ENCODE peak calls at places on chromosomes 11 and 22, in seven cellular contexts. One of them, this sample, is unnamed.

GRCh38 chr11:87265132-87265531 is 227.4 kb downstream of the TMEM135 start:
- DNase-seq in non-pigmented ciliary epithelial cell: no peak
- DNase-seq in DMS 273 treated with DMSO at 0.1 percent for 48 hours: no peak
- DNase-seq in HEK293T: no peak
- DNase-seq in GM23338: no peak
- DNase-seq in frontal cortex: no peak
- DNase-seq in lung: no peak
- DNase-seq in this sample: no peak

GRCh38 chr22:32830473-32830872 is 29.0 kb downstream of the TIMP3 start:
- DNase-seq in non-pigmented ciliary epithelial cell: no peak
- DNase-seq in lung: no peak
- DNase-seq in DMS 273 treated with DMSO at 0.1 percent for 48 hours: no peak
- DNase-seq in frontal cortex: no peak
- DNase-seq in GM23338: peak
- DNase-seq in HEK293T: no peak
- DNase-seq in this sample: no peak

GRCh38 chr22:40452730-40453487 is 82.5 kb downstream of the SGSM3 start:
- DNase-seq in lung: no peak
- DNase-seq in GM23338: no peak
- DNase-seq in frontal cortex: no peak
- DNase-seq in DMS 273 treated with DMSO at 0.1 percent for 48 hours: no peak
- DNase-seq in HEK293T: no peak
- DNase-seq in non-pigmented ciliary epithelial cell: no peak
- DNase-seq in this sample: no peak

GRCh38 chr11:64810891-64811272 is 531 bp upstream of the MEN1 start:
- DNase-seq in frontal cortex: no peak
- DNase-seq in DMS 273 treated with DMSO at 0.1 percent for 48 hours: no peak
- DNase-seq in HEK293T: no peak
- DNase-seq in GM23338: peak
- DNase-seq in lung: no peak
- DNase-seq in non-pigmented ciliary epithelial cell: no peak
- DNase-seq in this sample: no peak

GRCh38 chr11:33178443-33179154 is 17.3 kb upstream of the CSTF3 start:
- DNase-seq in HEK293T: no peak
- DNase-seq in non-pigmented ciliary epithelial cell: no peak
- DNase-seq in GM23338: peak
- DNase-seq in frontal cortex: no peak
- DNase-seq in lung: no peak
- DNase-seq in DMS 273 treated with DMSO at 0.1 percent for 48 hours: no peak
- DNase-seq in this sample: no peak

GRCh38 chr11:58659404-58659803 is 36.9 kb downstream of the CNTF start:
- DNase-seq in GM23338: no peak
- DNase-seq in DMS 273 treated with DMSO at 0.1 percent for 48 hours: no peak
- DNase-seq in HEK293T: no peak
- DNase-seq in non-pigmented ciliary epithelial cell: no peak
- DNase-seq in lung: no peak
- DNase-seq in frontal cortex: no peak
- DNase-seq in this sample: no peak

GRCh38 chr11:133795088-133795487 is 50.2 kb downstream of the SPATA19 start:
- DNase-seq in HEK293T: no peak
- DNase-seq in lung: no peak
- DNase-seq in non-pigmented ciliary epithelial cell: no peak
- DNase-seq in DMS 273 treated with DMSO at 0.1 percent for 48 hours: no peak
- DNase-seq in GM23338: no peak
- DNase-seq in frontal cortex: no peak
- DNase-seq in this sample: no peak

GRCh38 chr11:3823762-3824506 is 15.6 kb downstream of the PGAP2 start:
- DNase-seq in HEK293T: no peak
- DNase-seq in GM23338: no peak
- DNase-seq in lung: no peak
- DNase-seq in frontal cortex: no peak
- DNase-seq in DMS 273 treated with DMSO at 0.1 percent for 48 hours: no peak
- DNase-seq in non-pigmented ciliary epithelial cell: no peak
- DNase-seq in this sample: no peak

GRCh38 chr22:46894851-46895640 is 132.6 kb downstream of the TBC1D22A start:
- DNase-seq in non-pigmented ciliary epithelial cell: no peak
- DNase-seq in GM23338: no peak
- DNase-seq in frontal cortex: no peak
- DNase-seq in lung: no peak
- DNase-seq in HEK293T: no peak
- DNase-seq in DMS 273 treated with DMSO at 0.1 percent for 48 hours: no peak
- DNase-seq in this sample: no peak

GRCh38 chr11:47189100-47189834 is 3.0 kb upstream of the PACSIN3 start:
- DNase-seq in lung: peak
- DNase-seq in non-pigmented ciliary epithelial cell: peak
- DNase-seq in frontal cortex: no peak
- DNase-seq in DMS 273 treated with DMSO at 0.1 percent for 48 hours: no peak
- DNase-seq in GM23338: no peak
- DNase-seq in HEK293T: no peak
- DNase-seq in this sample: no peak

GRCh38 chr11:2355000-2355644 is 22.0 kb upstream of the CD81 start:
- DNase-seq in DMS 273 treated with DMSO at 0.1 percent for 48 hours: no peak
- DNase-seq in frontal cortex: no peak
- DNase-seq in lung: no peak
- DNase-seq in HEK293T: no peak
- DNase-seq in non-pigmented ciliary epithelial cell: peak
- DNase-seq in GM23338: no peak
- DNase-seq in this sample: no peak